ENCODE peak calls at places on chromosome 1, in four cellular contexts. C is globus pallidus, S is cardiac muscle cell, Y is dorsolateral prefrontal cortex. K is an unnamed sample.

GRCh38 chr1:10379101-10379620 is 19.7 kb upstream of the PGD start:
- DNase-seq in C (no peak), S (no peak), Y (no peak), K (no peak)

GRCh38 chr1:12539705-12540579 is 78.1 kb downstream of the DHRS3 start:
- DNase-seq in C (no peak), S (peak; percentile 76), Y (no peak), K (no peak)

GRCh38 chr1:109659997-109660755 is 4.3 kb downstream of the GSTM4 start:
- DNase-seq in C (no peak), S (no peak), Y (no peak), K (no peak)

GRCh38 chr1:59368007-59368670 is 71.2 kb downstream of the FGGY start:
- DNase-seq in C (no peak), S (no peak), Y (no peak), K (no peak)

GRCh38 chr1:211831558-211832323 is 1.2 kb upstream of the LPGAT1 start:
- DNase-seq in C (no peak), S (no peak), Y (no peak), K (no peak)

GRCh38 chr1:28449904-28450303 is 55.9 kb upstream of the RCC1 start:
- DNase-seq in C (no peak), S (no peak), Y (no peak), K (no peak)

GRCh38 chr1:99674115-99674514 is 28.2 kb downstream of the PALMD start:
- DNase-seq in C (no peak), S (no peak), Y (no peak), K (no peak)

GRCh38 chr1:29513357-29513756 is 277.0 kb downstream of the PTPRU start:
- DNase-seq in C (peak; percentile 42), S (peak; percentile 40), Y (peak; percentile 53), K (peak; percentile 17)

GRCh38 chr1:7669559-7670208 is 101.4 kb upstream of the VAMP3 start:
- DNase-seq in C (peak; percentile 69), S (peak; percentile 66), Y (peak; percentile 80), K (peak; percentile 51)

GRCh38 chr1:78831731-78832360 is 174.7 kb downstream of the ADGRL4 start:
- DNase-seq in C (no peak), S (no peak), Y (no peak), K (no peak)

GRCh38 chr1:243680861-243681260 is 169.2 kb downstream of the AKT3 start:
- DNase-seq in C (no peak), S (no peak), Y (no peak), K (no peak)

GRCh38 chr1:44576456-44577150 is 97.7 kb downstream of the TMEM53 start:
- DNase-seq in C (peak; percentile 92), S (no peak), Y (peak; percentile 69), K (peak; percentile 28)

GRCh38 chr1:59947047-59947938 is 20.7 kb upstream of the CYP2J2 start:
- DNase-seq in C (peak; percentile 81), S (peak; percentile 82), Y (peak; percentile 75), K (peak; percentile 6)

GRCh38 chr1:228350179-228350742 is 56.4 kb downstream of the TRIM11 start:
- DNase-seq in C (no peak), S (no peak), Y (no peak), K (no peak)

GRCh38 chr1:41021526-41022308 is at the start of gene SLFNL1:
- DNase-seq in C (no peak), S (peak; percentile 26), Y (no peak), K (no peak)

GRCh38 chr1:223137402-223138100 is 5.5 kb downstream of the TLR5 start:
- DNase-seq in C (peak; percentile 47), S (no peak), Y (no peak), K (no peak)

GRCh38 chr1:1004780-1005697 is 5.1 kb upstream of the HES4 start:
- DNase-seq in C (no peak), S (peak; percentile 75), Y (no peak), K (no peak)

GRCh38 chr1:186301448-186301847 is 73.6 kb downstream of the TPR start:
- DNase-seq in C (no peak), S (no peak), Y (no peak), K (no peak)

GRCh38 chr1:6783956-6784559 is 1.2 kb upstream of the CAMTA1 start:
- DNase-seq in C (peak; percentile 29), S (no peak), Y (no peak), K (no peak)

GRCh38 chr1:40391688-40392145 is 18.2 kb downstream of the SMAP2 start:
- DNase-seq in C (no peak), S (no peak), Y (no peak), K (no peak)

GRCh38 chr1:56798053-56798471 is 21.1 kb downstream of the FYB2 start:
- DNase-seq in C (peak; percentile 22), S (no peak), Y (no peak), K (no peak)

GRCh38 chr1:158163000-158163947 is 17.4 kb upstream of the CD1D start:
- DNase-seq in C (no peak), S (no peak), Y (no peak), K (no peak)

GRCh38 chr1:207878939-207879338 is 32.0 kb downstream of the CD34 start:
- DNase-seq in C (no peak), S (no peak), Y (no peak), K (no peak)

GRCh38 chr1:210647406-210648333 is 319.0 kb downstream of the HHAT start:
- DNase-seq in C (no peak), S (no peak), Y (no peak), K (no peak)

GRCh38 chr1:12433323-12434053 is 184.5 kb downstream of the DHRS3 start:
- DNase-seq in C (no peak), S (peak; percentile 56), Y (no peak), K (no peak)

GRCh38 chr1:16614361-16615252 is 1.2 kb upstream of the NBPF1 start:
- DNase-seq in C (no peak), S (no peak), Y (peak; percentile 42), K (no peak)

GRCh38 chr1:24849653-24850295 is 80.3 kb downstream of the RUNX3 start:
- DNase-seq in C (no peak), S (peak; percentile 55), Y (no peak), K (no peak)

GRCh38 chr1:21069549-21069948 is 107.1 kb downstream of the EIF4G3 start:
- DNase-seq in C (no peak), S (no peak), Y (no peak), K (no peak)

GRCh38 chr1:94130851-94131595 is 10.1 kb upstream of the ABCA4 start:
- DNase-seq in C (no peak), S (no peak), Y (no peak), K (no peak)

GRCh38 chr1:196181594-196181878 is 426.7 kb downstream of the KCNT2 start:
- DNase-seq in C (no peak), S (no peak), Y (no peak), K (no peak)

GRCh38 chr1:41939194-41939593 is 20.5 kb upstream of the HIVEP3 start:
- DNase-seq in C (no peak), S (peak; percentile 56), Y (no peak), K (no peak)

GRCh38 chr1:52825868-52826267 is 16.7 kb upstream of the ZYG11A start:
- DNase-seq in C (no peak), S (no peak), Y (no peak), K (no peak)

GRCh38 chr1:15702722-15703550 is 18.8 kb downstream of the PLEKHM2 start:
- DNase-seq in C (no peak), S (no peak), Y (no peak), K (peak; percentile 51)

GRCh38 chr1:202716654-202717053 is 6.4 kb upstream of the SYT2 start:
- DNase-seq in C (no peak), S (no peak), Y (no peak), K (no peak)

GRCh38 chr1:79603862-79604261 is 597.3 kb upstream of the ADGRL4 start:
- DNase-seq in C (no peak), S (no peak), Y (no peak), K (no peak)

GRCh38 chr1:242199861-242200458 is 201.1 kb upstream of the MAP1LC3C start:
- DNase-seq in C (no peak), S (no peak), Y (no peak), K (no peak)

K was measured in substantia nigra.